ENCODE peak calls at places on chromosomes 3 and 15, in nine cellular contexts. N is neural progenitor cell; L is B cell; F is fibroblast of pulmonary artery; V is astrocyte of the spinal cord; R is stimulated activated CD4-positive, alpha-beta T cell treated with anti-CD3 and anti-CD28 coated beads, TNF-alpha, amount 100 ng/mL, for 4 hours; C is T-helper 9 cell; W is amniotic stem cell; Q is WTC11. H is an unnamed sample.

GRCh38 chr3:25604107-25604805 is 60.5 kb downstream of the TOP2B start:
- DNase-seq in L (no peak), F (peak), R (no peak), C (no peak), W (peak), Q (no peak), V (peak), N (no peak), H (no peak)

GRCh38 chr3:157785071-157785826 is 282.0 kb upstream of the VEPH1 start:
- DNase-seq in V (peak), L (no peak), C (no peak), W (peak), F (peak), Q (no peak), N (no peak), R (no peak), H (peak)

GRCh38 chr3:14788644-14789043 is 30.1 kb upstream of the FGD5 start:
- DNase-seq in R (no peak), L (no peak), F (no peak), C (no peak), V (no peak), Q (no peak), W (no peak), N (no peak), H (no peak)

GRCh38 chr3:126781889-126782491 is 78.0 kb downstream of the CHCHD6 start:
- DNase-seq in N (peak), V (peak), W (peak), F (peak), L (no peak), C (no peak), Q (no peak), R (no peak), H (peak)

GRCh38 chr3:30307548-30307947 is 298.9 kb upstream of the TGFBR2 start:
- DNase-seq in Q (no peak), W (no peak), L (no peak), N (no peak), C (no peak), F (no peak), V (no peak), R (no peak), H (no peak)

GRCh38 chr3:18747383-18747782 is 322.2 kb upstream of the SATB1 start:
- DNase-seq in N (no peak), F (no peak), V (no peak), Q (no peak), W (no peak), L (no peak), R (no peak), C (no peak), H (no peak)

GRCh38 chr3:64578797-64579196 is 109.0 kb downstream of the ADAMTS9 start:
- DNase-seq in N (no peak), Q (no peak), R (no peak), L (no peak), W (no peak), C (no peak), F (no peak), V (no peak), H (no peak)

GRCh38 chr15:100918690-100919480 is at the start of gene LRRK1:
- DNase-seq in C (no peak), R (no peak), Q (peak), N (peak), L (peak), W (no peak), V (peak), F (peak), H (no peak)

GRCh38 chr3:30549600-30549999 is 56.8 kb upstream of the TGFBR2 start:
- DNase-seq in W (no peak), L (no peak), Q (no peak), N (peak), V (no peak), R (no peak), F (no peak), C (no peak), H (no peak)

GRCh38 chr3:112813016-112813415 is 33.6 kb downstream of the CD200R1L start:
- DNase-seq in C (no peak), V (no peak), F (no peak), W (no peak), L (no peak), Q (no peak), N (no peak), R (no peak), H (no peak)

GRCh38 chr3:9497821-9498565 is 55.6 kb downstream of the LHFPL4 start:
- DNase-seq in F (no peak), C (no peak), Q (no peak), L (no peak), W (no peak), R (no peak), N (no peak), V (no peak), H (no peak)

GRCh38 chr3:196969001-196969659 is 497 bp upstream of the PIGZ start:
- DNase-seq in R (peak), V (no peak), F (no peak), C (peak), N (peak), W (no peak), L (peak), Q (no peak), H (no peak)

GRCh38 chr3:178001670-178002101 is 534.5 kb upstream of the KCNMB2 start:
- DNase-seq in N (no peak), Q (no peak), V (no peak), L (no peak), C (no peak), W (no peak), F (peak), R (no peak), H (no peak)

GRCh38 chr3:151327571-151328198 is 1.7 kb downstream of the P2RY13 start:
- DNase-seq in W (no peak), F (peak), N (no peak), L (no peak), C (no peak), Q (no peak), V (peak), R (no peak), H (no peak)

GRCh38 chr3:112374334-112374734 is 41.4 kb downstream of the CD200 start:
- DNase-seq in F (peak), L (no peak), Q (no peak), R (no peak), V (no peak), N (no peak), W (no peak), C (no peak), H (no peak)

GRCh38 chr3:189806171-189806951 is 175.2 kb downstream of the TP63 start:
- DNase-seq in V (no peak), F (no peak), N (peak), R (no peak), C (no peak), Q (peak), W (no peak), L (no peak), H (no peak)

GRCh38 chr15:77964193-77964592 is 113.3 kb downstream of the TBC1D2B start:
- DNase-seq in F (no peak), N (no peak), L (no peak), R (no peak), W (no peak), C (no peak), Q (no peak), V (no peak), H (no peak)

GRCh38 chr3:45628746-45629145 is 34.2 kb downstream of the LIMD1 start:
- DNase-seq in N (no peak), R (no peak), W (no peak), C (no peak), V (no peak), Q (no peak), L (no peak), F (peak), H (no peak)

GRCh38 chr15:47963265-47963664 is 157.5 kb upstream of the SLC24A5 start:
- DNase-seq in Q (no peak), F (no peak), V (no peak), W (no peak), L (no peak), C (no peak), N (no peak), R (no peak), H (no peak)

GRCh38 chr15:90862964-90863721 is 5.2 kb upstream of the FURIN start:
- DNase-seq in W (no peak), N (no peak), F (no peak), C (no peak), R (no peak), L (no peak), V (no peak), Q (no peak), H (no peak)

GRCh38 chr15:76328962-76329361 is 7.6 kb upstream of the ISL2 start:
- DNase-seq in V (no peak), C (no peak), F (no peak), Q (no peak), N (no peak), L (no peak), R (no peak), W (no peak), H (no peak)

GRCh38 chr3:153443961-153444360 is 281.9 kb downstream of the RAP2B start:
- DNase-seq in V (no peak), W (no peak), N (peak), F (peak), R (no peak), Q (no peak), L (no peak), C (no peak), H (no peak)

GRCh38 chr15:25333049-25333448 is 105.8 kb downstream of the UBE3A start:
- DNase-seq in F (no peak), N (no peak), V (peak), Q (no peak), C (no peak), W (no peak), L (no peak), R (no peak), H (no peak)

GRCh38 chr3:134373942-134374790 is at the start of gene AMOTL2:
- DNase-seq in C (no peak), F (peak), R (no peak), Q (peak), L (no peak), N (peak), W (peak), V (peak), H (peak)

GRCh38 chr15:34606545-34606944 is 23.1 kb upstream of the GOLGA8B start:
- DNase-seq in R (no peak), C (no peak), N (no peak), W (no peak), F (no peak), Q (no peak), V (no peak), L (no peak), H (no peak)

GRCh38 chr3:161925749-161926360 is 429.2 kb downstream of the OTOL1 start:
- DNase-seq in R (no peak), W (no peak), C (no peak), F (no peak), N (no peak), V (no peak), L (no peak), Q (no peak), H (no peak)

GRCh38 chr3:188979236-188979635 is 192.5 kb upstream of the TPRG1 start:
- DNase-seq in N (no peak), R (no peak), F (no peak), Q (no peak), V (no peak), C (no peak), L (no peak), W (no peak), H (no peak)

GRCh38 chr3:12828751-12829150 is 12.6 kb downstream of the RPL32 start:
- DNase-seq in C (no peak), Q (no peak), W (no peak), V (no peak), R (no peak), L (no peak), N (no peak), F (no peak), H (no peak)

GRCh38 chr3:64450396-64450956 is 225.2 kb upstream of the PRICKLE2 start:
- DNase-seq in C (no peak), N (no peak), Q (no peak), V (no peak), R (no peak), L (no peak), F (no peak), W (no peak), H (no peak)

GRCh38 chr3:197027896-197028710 is 1.5 kb downstream of the MELTF start:
- DNase-seq in C (no peak), R (no peak), F (no peak), V (no peak), W (no peak), L (no peak), N (no peak), Q (no peak), H (no peak)

GRCh38 chr3:191972714-191973398 is 511.9 kb downstream of the PYDC2 start:
- DNase-seq in F (no peak), C (no peak), W (no peak), Q (no peak), N (no peak), L (no peak), V (no peak), R (no peak), H (no peak)